ENCODE peak calls at places on chromosomes 16 and 17, in five cellular contexts. J is amniotic epithelial cell, K is foreskin fibroblast, T is sciatic nerve, W is neural crest cell. R is an unnamed sample.

GRCh38 chr16:70679653-70680494 is 6.0 kb downstream of the MTSS2 start:
- DNase-seq in J (no peak), K (no peak), T (no peak), W (no peak), R (no peak)

GRCh38 chr16:67530013-67530939 is 1.6 kb downstream of the RIPOR1 start:
- DNase-seq in J (peak), K (peak), T (peak), W (no peak), R (no peak)

GRCh38 chr17:80955673-80956306 is 35.9 kb upstream of the CHMP6 start:
- DNase-seq in J (no peak), K (no peak), T (peak), W (no peak), R (no peak)

GRCh38 chr16:23869052-23869451 is 33.3 kb downstream of the PRKCB start:
- DNase-seq in J (no peak), K (no peak), T (no peak), W (no peak), R (no peak)

GRCh38 chr17:67443931-67444597 is 67.0 kb downstream of the PITPNC1 start:
- DNase-seq in J (peak), K (peak), T (no peak), W (no peak), R (no peak)

GRCh38 chr17:47941998-47942490 is 673 bp downstream of the PNPO start:
- DNase-seq in J (no peak), K (no peak), T (no peak), W (no peak), R (no peak)

GRCh38 chr17:67326440-67326839 is 39.9 kb downstream of the PSMD12 start:
- DNase-seq in J (no peak), K (no peak), T (no peak), W (no peak), R (no peak)

GRCh38 chr16:19700319-19700781 is 17.7 kb downstream of the KNOP1 start:
- DNase-seq in J (peak), K (peak), T (no peak), W (no peak), R (no peak)

GRCh38 chr17:80421381-80422090 is 6.6 kb downstream of the ENDOV start:
- DNase-seq in J (no peak), K (no peak), T (no peak), W (no peak), R (no peak)

GRCh38 chr17:8894673-8895578 is 27.5 kb upstream of the PIK3R6 start:
- DNase-seq in J (peak), K (peak), T (peak), W (peak), R (no peak)

GRCh38 chr17:41492351-41492750 is 2.6 kb upstream of the KRT36 start:
- DNase-seq in J (peak), K (peak), T (no peak), W (no peak), R (no peak)

GRCh38 chr17:35795007-35795870 is at the start of gene MMP28:
- DNase-seq in J (peak), K (peak), T (peak), W (no peak), R (peak)

GRCh38 chr16:27698266-27698665 is 148.3 kb downstream of the KATNIP start:
- DNase-seq in J (peak), K (no peak), T (no peak), W (peak), R (no peak)

GRCh38 chr17:76633628-76634328 is 9.8 kb downstream of the ST6GALNAC1 start:
- DNase-seq in J (no peak), K (no peak), T (no peak), W (no peak), R (no peak)

GRCh38 chr16:543301-544164 is 16.0 kb downstream of the CAPN15 start:
- DNase-seq in J (no peak), K (no peak), T (no peak), W (no peak), R (no peak)